ENCODE peak calls at places on chromosomes 6 and 20, in four cellular contexts. G is fibroblast of lung, T is WERI-Rb-1, H is thoracic aorta. D is an unnamed sample.
A peak's percentile ranks its signal among the peaks of the same experiment; 100 is the strongest.

GRCh38 chr6:25346064-25346463 is 66.9 kb downstream of the CARMIL1 start:
- DNase-seq in H (no peak), G (no peak), T (peak; percentile 31), D (no peak)

GRCh38 chr6:123171341-123171740 is 175.3 kb downstream of the CLVS2 start:
- DNase-seq in G (no peak), T (no peak), H (no peak), D (no peak)

GRCh38 chr6:119205911-119206617 is 127.6 kb upstream of the FAM184A start:
- DNase-seq in H (no peak), T (no peak), G (no peak), D (no peak)

GRCh38 chr6:83429857-83430605 is 820 bp downstream of the ME1 start:
- DNase-seq in G (peak; percentile 46), H (no peak), T (no peak), D (no peak)

GRCh38 chr6:68233623-68234022 is 401.5 kb upstream of the ADGRB3 start:
- DNase-seq in T (no peak), G (peak; percentile 25), H (no peak), D (no peak)

GRCh38 chr6:43307451-43308100 is 1.1 kb downstream of the CRIP3 start:
- DNase-seq in T (no peak), G (no peak), H (no peak), D (no peak)

GRCh38 chr6:147222160-147222838 is 18.1 kb downstream of the STXBP5 start:
- DNase-seq in H (no peak), G (peak; percentile 80), T (no peak), D (no peak)

GRCh38 chr20:23086931-23087411 is 847 bp upstream of the CD93 start:
- DNase-seq in H (no peak), G (no peak), T (no peak), D (no peak)

GRCh38 chr20:2005359-2005758 is 11.5 kb upstream of the PDYN start:
- DNase-seq in G (no peak), T (no peak), H (no peak), D (peak; percentile 18)

GRCh38 chr6:21109421-21110178 is 484.0 kb upstream of the SOX4 start:
- DNase-seq in H (no peak), G (peak; percentile 57), T (no peak), D (no peak)

GRCh38 chr6:87944541-87944954 is 103.1 kb upstream of the SPACA1 start:
- DNase-seq in H (peak; percentile 76), G (peak; percentile 33), T (peak; percentile 61), D (no peak)
- TF ChIP-seq CTCF in H (no peak), G (peak; percentile 17), T (peak; percentile 36), D (no peak)

GRCh38 chr6:79710127-79710526 is 79.0 kb downstream of the SH3BGRL2 start:
- DNase-seq in T (no peak), G (no peak), H (no peak), D (no peak)

GRCh38 chr6:79712616-79713015 is 81.5 kb downstream of the SH3BGRL2 start:
- DNase-seq in T (no peak), H (no peak), G (no peak), D (no peak)

GRCh38 chr6:79712144-79712543 is 81.0 kb downstream of the SH3BGRL2 start:
- DNase-seq in G (no peak), H (no peak), T (no peak), D (no peak)

GRCh38 chr6:79711167-79711566 is 80.0 kb downstream of the SH3BGRL2 start:
- DNase-seq in H (no peak), T (no peak), G (no peak), D (no peak)

GRCh38 chr6:79713701-79714322 is 82.7 kb downstream of the SH3BGRL2 start:
- DNase-seq in G (peak; percentile 58), H (no peak), T (peak; percentile 62), D (peak; percentile 73)
- TF ChIP-seq CTCF in G (peak; percentile 66), H (peak; percentile 40), T (peak; percentile 60), D (peak; percentile 78)

GRCh38 chr20:53032021-53033001 is 60.2 kb downstream of the TSHZ2 start:
- DNase-seq in H (no peak), G (peak; percentile 88), T (no peak), D (no peak)

GRCh38 chr20:53028337-53029007 is 56.3 kb downstream of the TSHZ2 start:
- DNase-seq in T (no peak), G (no peak), H (no peak), D (no peak)

GRCh38 chr20:53034899-53035298 is 62.7 kb downstream of the TSHZ2 start:
- DNase-seq in G (no peak), T (peak; percentile 22), H (no peak), D (peak; percentile 5)

GRCh38 chr20:53033176-53033575 is 61.0 kb downstream of the TSHZ2 start:
- DNase-seq in G (no peak), T (no peak), H (no peak), D (no peak)

DNA sequence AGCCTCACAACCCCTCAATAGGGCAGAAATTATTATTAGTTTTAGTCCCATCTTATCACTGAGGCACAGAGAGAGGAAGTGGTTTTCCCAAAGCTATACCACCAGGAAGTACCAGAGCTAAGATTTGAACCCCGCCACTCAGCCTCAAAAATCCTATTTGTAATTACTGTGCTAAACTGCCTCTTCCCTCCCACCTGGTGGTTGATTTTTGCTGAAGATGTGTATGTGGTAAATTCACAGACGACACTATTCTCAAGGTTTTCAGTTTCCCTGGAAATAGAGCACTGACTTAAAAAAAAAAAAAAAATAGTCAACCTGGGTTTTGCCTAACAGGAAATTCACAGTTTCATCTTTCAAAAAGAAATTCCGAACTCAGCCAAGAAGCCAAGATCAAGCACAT is 57.9 kb downstream of the TSHZ2 start:
- DNase-seq in G (no peak), T (no peak), H (no peak), D (no peak)
- TF ChIP-seq CTCF in G (no peak), T (no peak), H (no peak), D (no peak)

DNA sequence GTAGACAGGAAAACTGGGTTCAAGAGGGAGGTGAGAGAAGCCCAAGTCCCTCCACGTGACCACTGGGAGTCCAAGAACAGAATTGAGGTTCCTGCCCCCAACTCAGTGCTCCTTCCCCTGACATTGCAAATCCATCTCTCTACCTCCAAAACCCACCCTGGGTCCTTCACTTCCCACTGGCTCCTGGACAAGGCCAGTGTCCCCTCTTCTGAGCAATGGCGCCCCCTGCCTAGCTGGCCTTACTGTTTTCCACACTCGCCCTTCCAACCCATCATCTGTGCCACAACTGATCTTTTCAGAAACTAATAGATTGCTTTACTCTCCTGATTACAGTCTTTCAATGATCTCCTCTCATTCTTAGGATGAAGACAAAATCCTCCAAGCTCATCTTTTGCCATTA is 200.3 kb downstream of the ANKRD60 start:
- DNase-seq in T (peak; percentile 58), G (no peak), H (no peak), D (peak; percentile 32)
- TF ChIP-seq CTCF in T (peak; percentile 76), G (no peak), H (no peak), D (peak; percentile 20)

GRCh38 chr6:7389451-7390217 is at the start of the genes CAGE1 and RIOK1:
- DNase-seq in G (peak; percentile 93), T (peak; percentile 100), H (peak; percentile 93), D (peak; percentile 97)

GRCh38 chr6:7392402-7392801 is 2.8 kb downstream of the RIOK1 start:
- DNase-seq in H (no peak), G (no peak), T (no peak), D (no peak)

GRCh38 chr6:7391244-7391643 is 1.6 kb downstream of the RIOK1 start:
- DNase-seq in T (no peak), G (no peak), H (no peak), D (no peak)

GRCh38 chr6:7389162-7389450 is 436 bp downstream of the CAGE1 start:
- DNase-seq in H (peak; percentile 31), G (no peak), T (no peak), D (no peak)

GRCh38 chr6:7390218-7390878 is 740 bp downstream of the RIOK1 start:
- DNase-seq in H (no peak), T (no peak), G (no peak), D (no peak)
- TF ChIP-seq CTCF in H (no peak), T (no peak), G (no peak), D (no peak)

D was measured in activated CD8-positive, alpha-beta T cell treated with anti-CD3 and anti-CD28 coated beads for 36 hours.